ENCODE peak calls at places on chromosomes 12 and 14, in nine cellular contexts. Y is stomach, C is colonic mucosa, O is caudate nucleus, E is tibial artery, D is iPS DF 6.9, J is Karpas-422, X is aorta, F is upper lobe of right lung. M is an unnamed sample.
A peak's percentile ranks its signal among the peaks of the same experiment; 100 is the strongest.

GRCh38 chr12:121522962-121523361 is 57.9 kb downstream of the KDM2B start:
- DNase-seq in Y (no peak), O (no peak), D (no peak), C (no peak), X (no peak), E (no peak), F (no peak), J (peak; percentile 94), M (no peak)

GRCh38 chr12:94386422-94386821 is 73.2 kb downstream of the CEP83 start:
- DNase-seq in D (no peak), O (no peak), X (no peak), C (no peak), E (peak; percentile 24), Y (no peak), F (no peak), J (no peak), M (no peak)

GRCh38 chr12:116577149-116577548 is 18.0 kb downstream of the MAP1LC3B2 start:
- DNase-seq in F (no peak), J (no peak), E (no peak), X (no peak), D (no peak), O (no peak), C (no peak), Y (no peak), M (no peak)

GRCh38 chr12:47014474-47014873 is 64.9 kb upstream of the PCED1B start:
- DNase-seq in J (no peak), E (no peak), Y (no peak), X (no peak), C (no peak), D (no peak), F (no peak), O (no peak), M (no peak)

GRCh38 chr12:75862692-75863471 is 168.7 kb downstream of the PHLDA1 start:
- DNase-seq in O (no peak), F (no peak), X (no peak), E (no peak), J (no peak), D (no peak), C (no peak), Y (no peak), M (no peak)

GRCh38 chr12:68919581-68920239 is 13.3 kb downstream of the CPM start:
- DNase-seq in Y (no peak), D (no peak), O (no peak), J (no peak), C (no peak), E (no peak), X (no peak), F (no peak), M (no peak)

GRCh38 chr12:5170894-5171293 is 127.2 kb downstream of the KCNA5 start:
- DNase-seq in F (no peak), J (no peak), Y (no peak), E (no peak), O (no peak), C (no peak), X (no peak), D (no peak), M (no peak)

GRCh38 chr12:14946856-14947255 is 8.5 kb upstream of the ERP27 start:
- DNase-seq in J (no peak), F (no peak), D (no peak), O (no peak), E (no peak), X (no peak), C (no peak), Y (no peak), M (no peak)

GRCh38 chr12:129659927-129660326 is 243.9 kb downstream of the TMEM132D start:
- DNase-seq in D (no peak), C (no peak), Y (no peak), J (no peak), O (no peak), X (no peak), E (no peak), F (no peak), M (no peak)

GRCh38 chr14:36690301-36691020 is 28.8 kb downstream of the PAX9 start:
- DNase-seq in E (no peak), F (no peak), J (no peak), D (no peak), Y (no peak), C (no peak), O (no peak), X (no peak), M (no peak)

GRCh38 chr14:90830931-90831701 is 14.9 kb upstream of the TTC7B start:
- DNase-seq in D (no peak), Y (no peak), X (peak; percentile 69), C (no peak), J (no peak), E (no peak), O (no peak), F (peak; percentile 60), M (no peak)

GRCh38 chr14:91317381-91318313 is 73.1 kb upstream of the GPR68 start:
- DNase-seq in O (no peak), F (peak; percentile 93), Y (peak; percentile 83), E (peak; percentile 42), J (peak; percentile 76), D (no peak), C (peak; percentile 90), X (peak; percentile 87), M (no peak)

GRCh38 chr12:91620949-91621348 is 438.3 kb upstream of the DCN start:
- DNase-seq in X (no peak), F (no peak), C (no peak), Y (no peak), O (no peak), E (no peak), J (no peak), D (no peak), M (no peak)

GRCh38 chr14:50085570-50086315 is 30.6 kb downstream of the VCPKMT start:
- DNase-seq in X (no peak), Y (no peak), F (no peak), E (no peak), D (no peak), C (no peak), J (peak; percentile 89), O (no peak), M (no peak)

GRCh38 chr14:76772300-76773187 is 11.3 kb downstream of the VASH1 start:
- DNase-seq in E (peak; percentile 78), F (peak; percentile 87), D (no peak), J (no peak), Y (no peak), O (no peak), C (peak; percentile 20), X (peak; percentile 74), M (no peak)
- H3K27ac ChIP-seq in E (peak overlapping the region; percentile 89), F (peak overlapping the region; percentile 79), D (no peak overlapping the region), J (no peak overlapping the region), Y (peak overlapping the region; percentile 52), O (peak overlapping the region; percentile 53), C (no peak overlapping the region), X (peak overlapping the region; percentile 65), M (peak overlapping the region; percentile 69)

GRCh38 chr12:13173537-13173936 is 23.0 kb upstream of the EMP1 start:
- DNase-seq in D (no peak), Y (peak; percentile 39), F (no peak), J (no peak), E (peak; percentile 85), O (no peak), C (peak; percentile 29), X (peak; percentile 83), M (no peak)
- H3K27ac ChIP-seq in D (no peak overlapping the region), Y (peak overlapping the region; percentile 52), F (peak overlapping the region; percentile 52), J (no peak overlapping the region), E (no peak overlapping the region), O (peak overlapping the region; percentile 65), C (peak overlapping the region; percentile 25), X (no peak overlapping the region), M (no peak overlapping the region)

GRCh38 chr12:80262372-80263170 is 163.2 kb downstream of the OTOGL start:
- DNase-seq in D (no peak), J (no peak), X (no peak), O (no peak), E (no peak), Y (no peak), F (no peak), C (no peak), M (no peak)

GRCh38 chr12:80261403-80261802 is 162.1 kb downstream of the OTOGL start:
- DNase-seq in Y (no peak), E (no peak), O (no peak), D (no peak), C (no peak), X (no peak), J (no peak), F (no peak), M (no peak)

GRCh38 chr12:80264386-80264785 is 165.0 kb downstream of the OTOGL start:
- DNase-seq in F (no peak), J (no peak), Y (no peak), C (no peak), O (no peak), E (no peak), X (no peak), D (no peak), M (no peak)

GRCh38 chr12:80268924-80269749 is 169.8 kb downstream of the OTOGL start:
- DNase-seq in X (no peak), Y (no peak), O (no peak), C (no peak), F (no peak), E (no peak), J (no peak), D (no peak), M (no peak)

DNA sequence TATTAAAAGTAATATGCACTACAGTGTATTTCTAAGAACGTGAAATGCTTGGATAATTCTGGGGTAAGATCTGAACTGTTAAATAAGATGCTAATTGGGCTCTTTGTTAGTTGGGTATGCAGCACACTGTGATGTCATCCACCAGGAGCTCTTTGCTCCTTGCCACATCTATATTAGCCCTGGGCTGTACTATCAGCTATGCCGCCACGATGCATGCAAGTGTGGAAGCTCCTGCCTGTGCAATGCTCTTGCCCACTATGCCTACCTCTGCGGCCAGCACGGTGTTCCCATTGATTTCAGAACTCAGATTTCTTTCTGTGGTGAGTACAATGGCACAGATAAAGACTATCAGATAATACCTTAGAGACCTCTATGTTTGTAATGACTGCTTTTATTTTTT is 165.6 kb downstream of the OTOGL start:
- DNase-seq in J (no peak), O (no peak), C (no peak), X (no peak), F (no peak), Y (no peak), D (no peak), E (no peak), M (no peak)
- H3K27ac ChIP-seq in J (no peak overlapping the region), O (no peak overlapping the region), C (no peak overlapping the region), X (no peak overlapping the region), F (no peak overlapping the region), Y (no peak overlapping the region), D (no peak overlapping the region), E (no peak overlapping the region), M (no peak overlapping the region)

GRCh38 chr14:77306406-77307098 is 14.1 kb downstream of the POMT2 start:
- DNase-seq in E (no peak), J (no peak), O (no peak), C (no peak), D (no peak), Y (no peak), F (no peak), X (no peak), M (no peak)

GRCh38 chr14:77309122-77309521 is 11.6 kb downstream of the POMT2 start:
- DNase-seq in Y (no peak), F (no peak), J (no peak), D (no peak), C (no peak), X (no peak), E (no peak), O (no peak), M (no peak)

GRCh38 chr14:77305696-77306095 is 15.0 kb downstream of the POMT2 start:
- DNase-seq in J (no peak), C (no peak), F (no peak), X (no peak), E (no peak), Y (no peak), D (no peak), O (no peak), M (no peak)

GRCh38 chr14:77310041-77310440 is 10.6 kb downstream of the POMT2 start:
- DNase-seq in Y (no peak), C (no peak), O (no peak), J (no peak), F (no peak), E (no peak), D (no peak), X (no peak), M (no peak)

GRCh38 chr14:77307099-77307496 is 13.6 kb downstream of the POMT2 start:
- DNase-seq in O (no peak), Y (no peak), E (no peak), F (no peak), D (no peak), C (no peak), X (no peak), J (no peak), M (peak; percentile 61)
- H3K27ac ChIP-seq in O (peak overlapping the region; percentile 99), Y (no peak overlapping the region), E (peak overlapping the region; percentile 30), F (no peak overlapping the region), D (no peak overlapping the region), C (no peak overlapping the region), X (no peak overlapping the region), J (no peak overlapping the region), M (peak overlapping the region; percentile 97)